ENCODE peak calls at places on chromosomes 16 and 17, in seven cellular contexts. E is SK-N-SH, V is astrocyte, Y is neural progenitor cell, L is GM23248, Q is K562, S is fibroblast of lung. X is an unnamed sample.

GRCh38 chr17:82751571-82752370 is at the start of gene TBCD:
- DNase-seq in S (peak), E (peak), L (peak), Q (peak), V (peak), Y (peak), X (peak)

GRCh38 chr16:8739989-8740704 is 57.3 kb downstream of the TMEM186 start:
- DNase-seq in V (no peak), E (no peak), S (no peak), Y (no peak), L (no peak), Q (no peak), X (no peak)

GRCh38 chr16:57994778-57995177 is 5.7 kb downstream of the ZNF319 start:
- DNase-seq in E (peak), Y (peak), S (no peak), V (no peak), Q (peak), L (peak), X (peak)

GRCh38 chr17:30793282-30793977 is 31.1 kb downstream of the CRLF3 start:
- DNase-seq in V (no peak), L (no peak), Y (no peak), S (no peak), E (no peak), Q (no peak), X (no peak)

GRCh38 chr16:85258616-85259015 is 146.3 kb upstream of the CIBAR2 start:
- DNase-seq in L (no peak), E (peak), Y (peak), V (no peak), S (no peak), Q (no peak), X (no peak)

GRCh38 chr17:15354256-15354655 is 12.9 kb upstream of the TEKT3 start:
- DNase-seq in E (no peak), V (no peak), Y (no peak), Q (no peak), L (no peak), S (no peak), X (no peak)

GRCh38 chr16:87880117-87880696 is 10.9 kb upstream of the SLC7A5 start:
- DNase-seq in E (no peak), L (no peak), Y (no peak), Q (no peak), V (no peak), S (no peak), X (no peak)

GRCh38 chr16:66366433-66367299 is at the start of gene CDH5:
- DNase-seq in E (peak), S (peak), L (peak), Y (no peak), V (peak), Q (no peak), X (no peak)

GRCh38 chr17:69961488-69962145 is 113.4 kb upstream of the KCNJ16 start:
- DNase-seq in Y (peak), V (peak), L (no peak), S (no peak), E (no peak), Q (peak), X (no peak)

GRCh38 chr16:22843122-22843521 is 29.2 kb downstream of the HS3ST2 start:
- DNase-seq in V (no peak), L (no peak), S (no peak), E (no peak), Y (no peak), Q (no peak), X (no peak)
- H3K4me2 ChIP-seq in V (no peak), L (no peak), S (no peak), E (no peak), Y (no peak), Q (no peak), X (no peak)

DNA sequence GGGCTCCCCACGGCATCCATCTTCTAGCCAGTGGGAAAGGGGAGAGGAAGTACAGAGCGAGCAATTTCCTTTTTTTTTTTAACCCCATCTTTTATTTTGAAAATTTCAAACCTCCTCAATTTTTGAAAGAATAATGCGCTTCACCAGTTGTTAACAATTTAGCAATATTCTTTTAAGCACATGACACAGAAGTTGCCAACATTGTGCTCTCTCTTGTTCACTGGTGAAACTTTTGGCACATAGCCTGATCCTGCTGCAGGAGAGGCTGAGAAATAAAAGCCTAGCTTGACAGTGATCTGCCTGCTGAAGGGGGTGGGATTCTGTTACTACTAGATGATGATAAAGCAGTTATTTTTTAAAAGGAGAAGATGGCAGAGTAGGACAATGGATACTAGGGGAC is 12.9 kb downstream of the NAA60 start:
- DNase-seq in S (no peak), V (no peak), Y (no peak), E (no peak), L (peak), Q (no peak), X (no peak)
- H2AFZ ChIP-seq in S (no peak), V (no peak), Y (no peak), E (no peak), L (no peak), Q (peak), X (no peak)

DNA sequence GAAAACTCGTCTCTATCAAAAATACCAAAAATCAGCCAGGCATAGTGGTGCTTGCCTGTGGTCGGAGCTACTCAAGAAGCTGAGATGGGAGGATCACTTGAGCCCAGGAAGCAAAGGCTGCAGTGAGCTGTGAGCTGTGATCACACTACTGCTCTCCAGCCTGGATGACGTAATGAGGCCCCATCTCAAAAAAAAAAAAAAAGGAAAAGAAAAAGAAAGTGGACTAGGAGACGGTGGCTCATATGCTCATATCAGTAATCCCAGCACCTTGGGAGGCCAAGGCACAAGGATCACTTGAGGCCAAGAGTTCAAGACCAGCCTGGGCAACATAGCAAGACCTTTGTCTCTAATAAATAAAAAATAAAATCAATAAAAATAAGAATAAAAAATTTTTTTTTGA is 8.8 kb upstream of the SUMO2 start:
- DNase-seq in E (no peak), L (peak), V (no peak), Q (no peak), S (peak), Y (no peak), X (no peak)
- H3K4me2 ChIP-seq in E (no peak), L (no peak), V (no peak), Q (no peak), S (no peak), Y (no peak), X (no peak)

DNA sequence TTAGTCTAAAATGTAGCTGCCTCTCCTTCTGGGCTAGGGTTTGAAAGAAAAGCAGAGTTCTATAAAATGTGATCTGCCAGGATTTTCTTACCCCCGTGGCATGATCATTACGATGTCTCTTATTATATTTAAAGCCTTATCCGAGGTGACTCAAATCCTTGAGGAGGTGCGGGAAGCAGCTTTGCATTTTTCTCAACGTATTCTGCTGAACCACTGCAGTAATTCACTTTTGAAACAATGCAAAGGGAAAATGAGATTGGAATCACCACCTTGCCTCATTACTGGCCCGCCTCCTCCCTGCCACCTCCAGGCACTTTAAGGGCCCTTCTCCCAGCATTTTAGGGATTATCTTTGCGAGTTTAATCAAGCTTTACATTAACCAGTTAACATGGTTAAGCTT is 9.7 kb upstream of the NOG start:
- DNase-seq in E (no peak), V (no peak), S (no peak), L (no peak), Q (no peak), Y (no peak), X (no peak)
- H2AFZ ChIP-seq in E (no peak), V (no peak), S (no peak), L (no peak), Q (no peak), Y (peak), X (no peak)

GRCh38 chr16:12132850-12133249 is 156.3 kb downstream of the SNX29 start:
- DNase-seq in E (no peak), S (no peak), L (no peak), Y (no peak), Q (no peak), V (no peak), X (no peak)
- H3K4me2 ChIP-seq in E (no peak), S (no peak), L (no peak), Y (no peak), Q (no peak), V (no peak), X (no peak)

GRCh38 chr17:335691-336090 is 16.9 kb downstream of the RPH3AL start:
- DNase-seq in V (no peak), E (no peak), S (no peak), Q (no peak), Y (peak), L (peak), X (no peak)
- H2AFZ ChIP-seq in V (no peak), E (no peak), S (no peak), Q (no peak), Y (no peak), L (no peak), X (no peak)

GRCh38 chr17:50981279-50981678 is 115.1 kb upstream of the TOB1 start:
- DNase-seq in V (no peak), L (no peak), E (no peak), Q (no peak), Y (no peak), S (no peak), X (no peak)

GRCh38 chr17:50979524-50979927 is 113.4 kb upstream of the TOB1 start:
- DNase-seq in L (no peak), E (no peak), S (no peak), Q (peak), V (no peak), Y (no peak), X (no peak)

GRCh38 chr17:50973557-50974494 is 107.7 kb upstream of the TOB1 start:
- DNase-seq in E (no peak), L (no peak), V (no peak), S (no peak), Q (no peak), Y (no peak), X (no peak)

GRCh38 chr17:50977487-50978159 is 111.5 kb upstream of the TOB1 start:
- DNase-seq in V (no peak), E (no peak), L (no peak), S (no peak), Q (no peak), Y (no peak), X (no peak)

GRCh38 chr17:50976951-50977472 is 110.9 kb upstream of the TOB1 start:
- DNase-seq in Y (no peak), Q (no peak), V (no peak), E (no peak), S (no peak), L (peak), X (no peak)
- H3K4me2 ChIP-seq in Y (no peak), Q (no peak), V (no peak), E (peak), S (no peak), L (peak), X (no peak)

DNA sequence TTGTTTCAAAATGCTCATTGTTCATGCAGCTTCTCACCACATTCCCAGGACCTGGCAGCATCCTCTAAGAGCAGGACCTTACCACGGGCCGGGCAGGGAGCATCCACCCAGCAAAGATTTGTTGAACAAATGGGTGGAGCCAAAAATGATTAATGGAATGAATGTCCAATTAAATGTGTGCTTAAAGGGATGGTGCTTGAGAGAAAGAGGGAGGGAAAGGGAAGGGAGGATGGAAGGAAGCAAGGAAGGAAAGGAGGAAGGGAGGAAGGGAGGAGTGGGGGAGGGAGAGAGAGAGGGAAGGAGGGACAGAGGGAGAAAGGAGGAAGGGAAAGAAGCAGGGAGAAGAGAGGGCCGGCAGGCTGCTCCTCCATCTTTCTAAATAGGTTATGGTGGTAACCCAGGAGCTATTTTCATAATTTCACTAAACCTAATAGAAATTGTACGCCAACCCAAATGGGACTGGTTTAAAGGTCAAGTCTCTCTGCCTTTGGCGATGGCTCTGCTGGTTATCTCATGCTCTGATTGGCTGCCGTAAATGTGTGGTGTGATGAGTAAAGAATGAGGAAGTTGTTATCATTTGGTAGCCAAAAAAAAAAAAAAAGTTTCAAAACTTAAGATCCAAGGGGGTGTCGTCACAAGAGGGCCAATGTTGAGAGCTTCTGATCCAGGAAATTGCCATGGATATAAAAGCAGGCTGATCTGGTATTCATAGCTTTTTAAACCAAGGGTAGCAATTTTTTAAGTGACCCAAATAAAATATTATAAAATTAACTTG is 126.7 kb upstream of the FOXF1 start:
- DNase-seq in V (peak), Q (peak), L (peak), S (peak), E (no peak), Y (no peak), X (no peak)
- H2AFZ ChIP-seq in V (peak), Q (peak), L (peak), S (peak), E (no peak), Y (no peak), X (no peak)